ENCODE peak calls at places on chromosome X, in seven cellular contexts. C is cardiac fibroblast, L is GM12865, O is AG04449, F is uterus, V is GM10248, A is lower lobe of right lung. Y is an unnamed sample.
A peak's percentile ranks its signal among the peaks of the same experiment; 100 is the strongest.

GRCh38 chrX:54067741-54068140 is 23.5 kb upstream of the PHF8 start:
- DNase-seq in C (no peak), F (no peak), O (no peak), V (no peak), L (no peak), A (no peak), Y (no peak)

GRCh38 chrX:74535633-74536141 is 78.7 kb downstream of the RLIM start:
- DNase-seq in C (peak; percentile 63), O (no peak), F (peak; percentile 80), V (peak; percentile 48), L (peak; percentile 30), A (peak; percentile 61), Y (peak; percentile 43)

GRCh38 chrX:139388234-139388633 is 142.3 kb upstream of the F9 start:
- DNase-seq in F (no peak), O (no peak), A (no peak), L (no peak), V (no peak), C (no peak), Y (no peak)

GRCh38 chrX:153598541-153599191 is at the start of gene CCNQ:
- DNase-seq in V (no peak), F (no peak), A (peak; percentile 53), C (peak; percentile 24), O (no peak), L (peak; percentile 36), Y (peak; percentile 51)

GRCh38 chrX:17039826-17040225 is 93.4 kb downstream of the REPS2 start:
- DNase-seq in F (no peak), L (no peak), O (no peak), A (no peak), V (no peak), C (peak; percentile 74), Y (peak; percentile 81)

GRCh38 chrX:47500541-47500940 is 17.5 kb upstream of the ZNF41 start:
- DNase-seq in C (no peak), A (no peak), L (no peak), V (no peak), O (no peak), F (no peak), Y (no peak)

GRCh38 chrX:122982521-122982920 is 201.6 kb upstream of the GRIA3 start:
- DNase-seq in A (no peak), O (no peak), C (no peak), V (no peak), L (no peak), F (no peak), Y (no peak)

GRCh38 chrX:132365490-132365889 is 123.3 kb downstream of the MBNL3 start:
- DNase-seq in O (no peak), V (no peak), L (peak; percentile 1), A (no peak), F (no peak), C (no peak), Y (no peak)

GRCh38 chrX:10240918-10241317 is 84.1 kb downstream of the CLCN4 start:
- DNase-seq in C (peak; percentile 19), F (no peak), V (no peak), A (no peak), O (peak; percentile 61), L (peak; percentile 9), Y (peak; percentile 31)

GRCh38 chrX:132443736-132444135 is 45.1 kb downstream of the MBNL3 start:
- DNase-seq in O (no peak), V (no peak), L (no peak), C (peak; percentile 9), A (no peak), F (no peak), Y (no peak)

GRCh38 chrX:34778961-34779360 is 121.9 kb upstream of the TMEM47 start:
- DNase-seq in C (peak; percentile 1), O (peak; percentile 12), F (no peak), L (no peak), A (no peak), V (no peak), Y (no peak)

DNA sequence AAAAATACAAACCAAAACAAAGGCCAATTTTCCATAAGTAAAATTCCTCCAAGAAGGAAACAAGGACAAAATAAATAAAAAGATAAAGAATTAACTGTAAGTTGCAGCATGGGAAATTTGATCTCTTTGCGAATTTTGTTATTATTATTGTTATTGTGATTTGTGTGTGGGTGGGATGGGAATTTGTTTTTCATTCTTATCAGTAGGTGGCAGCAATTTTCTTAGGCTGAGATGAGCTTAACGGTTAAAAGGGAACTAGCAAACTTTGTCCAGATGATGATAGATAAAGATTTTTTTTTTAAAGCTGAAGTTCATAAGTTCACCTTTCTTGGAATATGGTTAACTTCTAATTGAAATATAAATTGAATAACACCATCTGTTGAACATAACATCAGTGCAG is 83.2 kb upstream of the IL1RAPL2 start:
- DNase-seq in F (no peak), A (no peak), O (no peak), L (no peak), C (no peak), V (no peak), Y (no peak)
- TF ChIP-seq CTCF in F (no peak), A (no peak), O (no peak), L (peak; percentile 1), C (no peak), V (no peak), Y (no peak)

DNA sequence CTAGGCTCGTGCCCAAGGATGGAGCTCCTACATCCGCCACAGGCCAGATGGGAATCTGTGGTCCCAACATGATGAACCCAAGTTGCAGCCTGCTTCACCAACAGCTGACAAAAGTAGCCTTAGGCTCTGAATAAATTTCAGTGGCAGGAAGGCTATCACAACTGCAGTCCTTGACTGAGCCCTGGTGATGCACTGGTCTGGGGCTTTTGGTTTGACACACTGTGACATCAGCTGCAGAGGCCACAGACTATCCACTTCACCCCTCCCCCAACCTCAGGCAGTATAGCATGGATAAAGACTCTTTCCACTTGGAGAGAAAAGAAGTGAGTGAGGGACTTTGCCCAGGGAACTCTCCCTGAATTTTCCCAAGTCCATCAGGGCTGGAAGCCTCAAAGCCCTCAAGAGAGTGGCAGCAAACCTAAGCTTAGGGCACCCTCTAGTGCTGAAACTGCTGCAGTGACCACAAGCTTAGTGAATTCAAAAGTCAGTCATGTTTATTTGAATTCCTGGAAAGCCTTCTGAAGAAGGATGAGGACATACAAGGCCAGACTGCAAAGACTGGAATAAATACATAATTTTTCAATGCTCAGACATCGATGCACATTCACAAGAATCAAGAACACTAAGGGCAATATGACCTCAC is 135.0 kb upstream of the TENT5D start:
- DNase-seq in F (no peak), C (peak; percentile 29), V (peak; percentile 2), L (peak; percentile 18), A (no peak), O (no peak), Y (peak; percentile 48)
- TF ChIP-seq CTCF in F (no peak), C (peak; percentile 29), V (peak; percentile 46), L (peak; percentile 40), A (peak; percentile 22), O (no peak), Y (peak; percentile 51)

DNA sequence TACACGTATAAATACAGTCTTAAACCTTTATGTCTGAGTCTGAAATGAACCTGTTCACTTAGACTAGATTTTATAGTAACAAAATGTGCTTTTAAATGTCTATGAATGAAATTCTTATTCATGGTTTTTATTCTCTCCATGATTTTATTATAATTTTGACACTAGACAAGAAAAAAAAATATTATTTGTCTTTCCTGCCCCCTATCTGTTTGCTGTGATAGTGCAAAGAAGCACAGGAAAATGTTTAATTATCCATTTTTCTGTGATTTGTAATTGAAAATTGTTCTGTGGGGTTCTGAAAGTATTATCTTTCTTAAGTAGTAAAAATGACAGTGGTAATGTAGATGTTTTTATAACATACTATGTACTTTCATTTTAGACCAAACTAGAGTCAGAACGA is 52.0 kb downstream of the INTS6L start:
- DNase-seq in F (no peak), O (no peak), V (no peak), A (no peak), C (peak; percentile 7), L (no peak), Y (peak; percentile 1)
- TF ChIP-seq CTCF in F (peak; percentile 28), O (no peak), V (peak; percentile 15), A (peak; percentile 21), C (peak; percentile 31), L (no peak), Y (peak; percentile 40)

DNA sequence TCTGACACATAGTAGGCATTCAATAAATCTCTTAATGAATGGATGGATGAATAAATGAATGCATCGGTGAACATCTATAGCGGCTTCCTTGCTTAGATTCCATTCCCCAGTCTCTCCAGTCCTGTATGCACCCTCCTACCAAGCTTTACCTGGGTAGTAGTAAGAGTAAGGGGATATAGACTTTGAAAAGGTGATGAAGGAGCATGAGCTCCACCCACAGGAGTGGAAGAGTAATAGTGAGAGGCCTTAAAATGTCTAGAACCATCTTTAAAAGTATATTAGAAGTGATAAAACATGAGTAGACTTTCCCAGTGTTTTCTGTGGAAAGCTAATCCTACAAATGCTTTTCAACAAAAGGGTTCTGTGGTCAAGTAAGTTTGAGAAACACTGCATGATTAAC is 35.5 kb upstream of the GPC3 start:
- DNase-seq in O (no peak), C (no peak), L (no peak), V (no peak), F (no peak), A (no peak), Y (peak; percentile 26)
- TF ChIP-seq CTCF in O (no peak), C (no peak), L (no peak), V (no peak), F (no peak), A (no peak), Y (no peak)

GRCh38 chrX:103157511-103158316 is 57.2 kb upstream of the BEX4 start:
- DNase-seq in A (no peak), O (no peak), L (peak; percentile 11), V (peak; percentile 29), F (no peak), C (peak; percentile 71), Y (peak; percentile 72)
- TF ChIP-seq CTCF in A (peak; percentile 58), O (peak; percentile 34), L (peak; percentile 45), V (peak; percentile 47), F (peak; percentile 22), C (peak; percentile 57), Y (peak; percentile 57)

DNA sequence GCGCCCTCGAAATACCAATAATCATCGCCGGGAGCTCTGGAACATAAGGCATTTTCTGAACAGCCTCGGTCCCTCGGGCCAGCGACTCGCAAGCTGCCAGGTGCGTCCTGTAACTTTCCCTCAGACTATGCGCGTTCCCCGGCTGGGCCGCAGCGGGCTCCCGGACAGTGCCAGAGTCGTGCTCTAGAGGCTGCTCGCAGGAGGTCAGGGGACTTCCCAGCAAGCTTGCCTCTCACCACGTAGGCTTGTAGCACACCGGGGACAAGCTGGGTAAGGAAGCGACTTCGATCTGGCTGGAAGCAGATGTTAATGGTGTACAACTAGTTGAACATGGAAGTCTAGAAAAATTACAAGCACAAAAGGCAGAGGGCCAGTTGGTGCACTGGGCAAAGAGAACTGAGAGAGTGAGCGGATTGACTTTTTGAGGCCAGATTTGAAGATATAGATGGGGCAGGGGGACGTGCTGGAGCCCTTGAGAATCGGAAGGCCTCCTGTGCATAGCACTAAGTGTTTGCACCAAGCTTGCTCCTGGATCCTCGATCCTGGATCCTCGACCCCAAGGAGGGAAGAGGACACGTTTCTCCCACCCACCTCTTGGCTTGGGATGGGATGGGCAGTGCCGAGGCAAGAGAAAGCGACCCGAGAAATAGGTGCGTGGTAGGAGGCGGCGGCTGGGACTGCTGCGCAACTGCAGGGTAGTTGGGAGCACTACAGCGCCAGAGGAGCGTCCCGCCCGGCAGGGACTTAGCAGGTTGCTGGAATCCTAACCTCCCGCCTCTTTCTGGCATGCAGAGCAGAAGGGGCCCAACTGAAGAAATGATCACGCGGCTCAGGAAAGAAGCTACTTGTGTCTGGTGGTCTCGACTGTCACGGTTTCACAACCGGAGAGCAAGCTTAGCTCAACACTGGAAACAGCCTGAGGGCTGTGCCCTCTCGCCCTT is 19.9 kb upstream of the ZIC3 start:
- DNase-seq in C (no peak), L (no peak), F (no peak), O (no peak), A (no peak), V (no peak), Y (no peak)
- TF ChIP-seq CTCF in C (no peak), L (no peak), F (no peak), O (no peak), A (no peak), V (no peak), Y (no peak)